ENCODE peak calls at places on chromosomes 2 and 18, in ten cellular contexts. D is WTC11, Q is esophagus squamous epithelium, X is GM10248, Y is sigmoid colon, T is endodermal cell, O is hepatocyte, S is uterus, N is GM12865, C is fibroblast of mammary gland. J is an unnamed sample.

GRCh38 chr2:187506416-187506815 is 47.8 kb downstream of the TFPI start:
- DNase-seq in D (no peak), Q (no peak), X (no peak), Y (no peak), T (no peak), O (no peak), S (no peak), N (no peak), C (no peak), J (no peak)

GRCh38 chr2:46495347-46496030 is 16.1 kb downstream of the TMEM247 start:
- DNase-seq in D (no peak), Q (no peak), X (no peak), Y (no peak), T (no peak), O (no peak), S (no peak), N (no peak), C (no peak), J (no peak)

GRCh38 chr2:127763776-127764175 is 47.2 kb downstream of the WDR33 start:
- DNase-seq in D (no peak), Q (no peak), X (no peak), Y (no peak), T (no peak), O (no peak), S (no peak), N (no peak), C (peak), J (no peak)

GRCh38 chr2:203759692-203760365 is 53.4 kb downstream of the CD28 start:
- DNase-seq in D (no peak), Q (no peak), X (no peak), Y (no peak), T (no peak), O (peak), S (no peak), N (no peak), C (peak), J (peak)

GRCh38 chr2:167196461-167197252 is 308.4 kb downstream of the XIRP2 start:
- DNase-seq in D (no peak), Q (no peak), X (no peak), Y (no peak), T (no peak), O (peak), S (no peak), N (peak), C (peak), J (peak)

GRCh38 chr2:147865560-147865959 is 20.7 kb downstream of the ACVR2A start:
- DNase-seq in D (no peak), Q (no peak), X (no peak), Y (no peak), T (no peak), O (no peak), S (no peak), N (no peak), C (peak), J (no peak)

GRCh38 chr2:205495819-205496218 is 186.5 kb upstream of the NRP2 start:
- DNase-seq in D (no peak), Q (no peak), X (no peak), Y (no peak), T (no peak), O (no peak), S (no peak), N (no peak), C (peak), J (no peak)

GRCh38 chr2:120878970-120879369 is 143.3 kb downstream of the GLI2 start:
- DNase-seq in D (no peak), Q (no peak), X (no peak), Y (no peak), T (no peak), O (no peak), S (no peak), N (no peak), C (no peak), J (no peak)

GRCh38 chr2:200104015-200104414 is 148.6 kb downstream of the MAIP1 start:
- DNase-seq in D (no peak), Q (no peak), X (no peak), Y (no peak), T (no peak), O (no peak), S (no peak), N (no peak), C (peak), J (no peak)

GRCh38 chr2:112301171-112301584 is 25.8 kb downstream of the ZC3H6 start:
- DNase-seq in D (no peak), Q (no peak), X (no peak), Y (no peak), T (no peak), O (peak), S (no peak), N (no peak), C (no peak), J (no peak)

GRCh38 chr18:68449292-68449691 is 265.6 kb downstream of the TMX3 start:
- DNase-seq in D (no peak), Q (no peak), X (no peak), Y (no peak), T (no peak), O (no peak), S (no peak), N (no peak), C (peak), J (no peak)

GRCh38 chr2:231312066-231312465 is 83.4 kb upstream of the B3GNT7 start:
- DNase-seq in D (no peak), Q (no peak), X (no peak), Y (no peak), T (no peak), O (no peak), S (no peak), N (no peak), C (no peak), J (no peak)

GRCh38 chr18:48622911-48623431 is 84.1 kb downstream of the CTIF start:
- DNase-seq in D (peak), Q (no peak), X (no peak), Y (no peak), T (peak), O (no peak), S (no peak), N (peak), C (no peak), J (no peak)

GRCh38 chr2:70258532-70258875 is 567 bp downstream of the PCYOX1 start:
- DNase-seq in D (peak), Q (no peak), X (peak), Y (peak), T (peak), O (peak), S (peak), N (peak), C (peak), J (no peak)

GRCh38 chr18:76449110-76449453 is 46.0 kb downstream of the ZNF516 start:
- DNase-seq in D (no peak), Q (no peak), X (no peak), Y (peak), T (peak), O (no peak), S (no peak), N (no peak), C (no peak), J (no peak)

GRCh38 chr2:237818066-237818473 is 19.5 kb downstream of the RBM44 start:
- DNase-seq in D (no peak), Q (no peak), X (no peak), Y (no peak), T (no peak), O (peak), S (no peak), N (no peak), C (peak), J (no peak)

GRCh38 chr2:381919-382833 is 94.3 kb upstream of the ALKAL2 start:
- DNase-seq in D (no peak), Q (no peak), X (no peak), Y (no peak), T (peak), O (no peak), S (no peak), N (no peak), C (no peak), J (no peak)

GRCh38 chr18:63132819-63133200 is 186.8 kb downstream of the BCL2 start:
- DNase-seq in D (no peak), Q (no peak), X (no peak), Y (no peak), T (no peak), O (peak), S (no peak), N (no peak), C (no peak), J (no peak)

GRCh38 chr18:5064846-5065245 is 132.2 kb downstream of the AKAIN1 start:
- DNase-seq in D (no peak), Q (no peak), X (no peak), Y (no peak), T (no peak), O (no peak), S (no peak), N (no peak), C (no peak), J (no peak)

GRCh38 chr18:5068856-5069255 is 128.2 kb downstream of the AKAIN1 start:
- DNase-seq in D (no peak), Q (no peak), X (no peak), Y (no peak), T (no peak), O (no peak), S (no peak), N (no peak), C (no peak), J (no peak)

GRCh38 chr18:5061785-5062184 is 135.3 kb downstream of the AKAIN1 start:
- DNase-seq in D (no peak), Q (no peak), X (no peak), Y (no peak), T (no peak), O (no peak), S (no peak), N (no peak), C (no peak), J (no peak)

GRCh38 chr18:5060543-5060942 is 136.5 kb downstream of the AKAIN1 start:
- DNase-seq in D (no peak), Q (no peak), X (no peak), Y (no peak), T (no peak), O (no peak), S (no peak), N (no peak), C (no peak), J (no peak)

DNA sequence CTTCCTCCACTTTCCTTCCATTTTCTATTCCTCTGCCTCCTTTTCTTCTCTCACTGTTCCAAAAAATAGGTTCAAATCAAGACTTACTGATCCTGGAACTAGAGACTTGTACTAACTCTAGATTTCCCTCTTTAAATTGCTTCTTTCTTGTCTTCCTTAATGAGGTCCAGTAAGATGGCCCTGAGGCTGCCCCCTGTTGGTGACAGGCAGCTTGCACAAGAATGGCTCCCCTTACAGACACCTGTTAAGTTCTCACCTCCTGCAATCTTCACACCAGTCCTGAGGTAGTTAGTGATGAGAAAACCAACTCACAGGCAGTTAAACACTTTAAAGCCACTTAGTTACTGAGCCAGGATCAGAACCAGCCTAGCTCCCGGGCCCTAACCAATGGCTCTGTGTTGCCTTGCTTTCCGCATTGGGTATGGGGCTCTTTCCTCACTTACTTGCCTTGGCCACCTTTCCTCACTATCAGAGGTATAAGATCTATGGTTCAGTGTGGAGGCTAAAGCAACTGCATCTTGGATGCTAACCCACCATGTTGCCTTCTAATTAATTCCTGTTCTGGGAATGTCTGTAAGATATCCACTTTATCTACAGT is 130.6 kb downstream of the AKAIN1 start:
- DNase-seq in D (peak), Q (no peak), X (no peak), Y (no peak), T (peak), O (peak), S (no peak), N (peak), C (no peak), J (peak)
- TF ChIP-seq CTCF in D (peak), Q (no peak), X (peak), Y (no peak), T (peak), O (peak), S (no peak), N (peak), C (no peak), J (peak)

GRCh38 chr2:171160119-171160629 is 519 bp downstream of the TLK1 start:
- DNase-seq in D (peak), Q (no peak), X (peak), Y (peak), T (no peak), O (peak), S (peak), N (peak), C (peak), J (peak)
- TF ChIP-seq CTCF in D (no peak), Q (no peak), X (no peak), Y (no peak), T (no peak), O (no peak), S (no peak), N (no peak), C (no peak), J (no peak)

GRCh38 chr18:7735194-7735593 is 168.1 kb downstream of the PTPRM start:
- DNase-seq in D (no peak), Q (no peak), X (no peak), Y (no peak), T (peak), O (no peak), S (no peak), N (no peak), C (no peak), J (no peak)
- TF ChIP-seq CTCF in D (no peak), Q (no peak), X (no peak), Y (no peak), T (peak), O (peak), S (no peak), N (no peak), C (peak), J (peak)

GRCh38 chr2:81589406-81589805 is 1284.9 kb upstream of the LRRTM1 start:
- DNase-seq in D (no peak), Q (no peak), X (no peak), Y (no peak), T (no peak), O (no peak), S (no peak), N (no peak), C (no peak), J (no peak)
- TF ChIP-seq CTCF in D (no peak), Q (no peak), X (no peak), Y (no peak), T (no peak), O (no peak), S (no peak), N (no peak), C (no peak), J (no peak)

GRCh38 chr18:49948975-49949374 is 135.6 kb upstream of the ACAA2 start:
- DNase-seq in D (no peak), Q (no peak), X (no peak), Y (no peak), T (no peak), O (no peak), S (no peak), N (no peak), C (no peak), J (no peak)

GRCh38 chr18:49949991-49950395 is 136.7 kb upstream of the ACAA2 start:
- DNase-seq in D (no peak), Q (no peak), X (no peak), Y (no peak), T (no peak), O (no peak), S (no peak), N (no peak), C (no peak), J (no peak)

DNA sequence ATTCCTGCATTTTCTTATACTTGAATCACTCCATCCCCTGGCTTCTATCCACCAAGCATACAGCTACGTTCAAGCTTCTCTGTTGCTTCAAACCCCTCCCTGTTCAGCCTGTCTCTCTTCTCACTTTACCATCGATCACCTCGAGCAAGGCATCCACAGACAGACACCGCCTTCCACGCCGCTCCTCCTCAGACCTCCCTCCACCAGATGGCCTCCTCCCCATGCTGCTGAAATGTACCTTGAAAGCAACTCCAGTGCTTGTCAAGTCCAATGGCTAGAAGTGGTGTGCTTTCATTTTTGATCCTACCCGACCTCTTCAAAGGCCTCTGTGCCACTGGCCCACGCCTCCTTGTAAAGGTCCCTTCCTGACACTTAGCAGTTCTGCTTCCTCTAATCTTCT is 131.3 kb upstream of the ACAA2 start:
- DNase-seq in D (peak), Q (no peak), X (no peak), Y (peak), T (peak), O (peak), S (no peak), N (peak), C (peak), J (peak)
- TF ChIP-seq CTCF in D (no peak), Q (no peak), X (no peak), Y (peak), T (peak), O (peak), S (no peak), N (peak), C (no peak), J (no peak)

J was measured in Calu3.